ENCODE peak calls at places on chromosomes 12 and 14, in ten cellular contexts. One of them, this sample, is unnamed.
A peak's percentile ranks its signal among the peaks of the same experiment; 100 is the strongest.

GRCh38 chr14:88463318-88463717 is 77.9 kb downstream of the SPATA7 start:
- DNase-seq in ovary: no peak
- DNase-seq in suprapubic skin: no peak
- DNase-seq in H1: no peak
- DNase-seq in tibial nerve: no peak
- DNase-seq in A549: peak; percentile 38
- DNase-seq in SK-N-SH: no peak
- DNase-seq in K562: peak; percentile 24
- DNase-seq in GM12878: no peak
- DNase-seq in stomach: no peak
- DNase-seq in this sample: no peak

GRCh38 chr12:129119537-129119936 is 266.3 kb downstream of the GLT1D1 start:
- DNase-seq in ovary: no peak
- DNase-seq in suprapubic skin: no peak
- DNase-seq in H1: no peak
- DNase-seq in tibial nerve: no peak
- DNase-seq in A549: no peak
- DNase-seq in SK-N-SH: no peak
- DNase-seq in K562: no peak
- DNase-seq in GM12878: no peak
- DNase-seq in stomach: no peak
- DNase-seq in this sample: no peak

GRCh38 chr12:55847603-55848329 is 5.0 kb upstream of the MMP19 start:
- DNase-seq in ovary: peak; percentile 90
- DNase-seq in suprapubic skin: peak; percentile 97
- DNase-seq in H1: no peak
- DNase-seq in tibial nerve: peak; percentile 87
- DNase-seq in A549: peak; percentile 43
- DNase-seq in SK-N-SH: peak; percentile 89
- DNase-seq in K562: peak; percentile 75
- DNase-seq in GM12878: no peak
- DNase-seq in stomach: peak; percentile 66
- DNase-seq in this sample: peak; percentile 98

GRCh38 chr14:58133739-58134138 is 18.3 kb downstream of the ARMH4 start:
- DNase-seq in ovary: no peak
- DNase-seq in suprapubic skin: no peak
- DNase-seq in H1: no peak
- DNase-seq in tibial nerve: no peak
- DNase-seq in A549: peak; percentile 32
- DNase-seq in SK-N-SH: no peak
- DNase-seq in K562: no peak
- DNase-seq in GM12878: no peak
- DNase-seq in stomach: no peak
- DNase-seq in this sample: no peak

GRCh38 chr14:78710963-78711362 is 540.8 kb downstream of the NRXN3 start:
- DNase-seq in ovary: no peak
- DNase-seq in suprapubic skin: no peak
- DNase-seq in H1: no peak
- DNase-seq in tibial nerve: no peak
- DNase-seq in A549: no peak
- DNase-seq in SK-N-SH: no peak
- DNase-seq in K562: no peak
- DNase-seq in GM12878: no peak
- DNase-seq in stomach: no peak
- DNase-seq in this sample: no peak

GRCh38 chr12:54601841-54602240 is 13.4 kb upstream of the PPP1R1A start:
- DNase-seq in ovary: no peak
- DNase-seq in suprapubic skin: no peak
- DNase-seq in H1: no peak
- DNase-seq in tibial nerve: no peak
- DNase-seq in A549: no peak
- DNase-seq in SK-N-SH: no peak
- DNase-seq in K562: no peak
- DNase-seq in GM12878: no peak
- DNase-seq in stomach: no peak
- DNase-seq in this sample: no peak

GRCh38 chr14:50612795-50613194 is 52.9 kb downstream of the ATL1 start:
- DNase-seq in ovary: no peak
- DNase-seq in suprapubic skin: no peak
- DNase-seq in H1: no peak
- DNase-seq in tibial nerve: no peak
- DNase-seq in A549: no peak
- DNase-seq in SK-N-SH: no peak
- DNase-seq in K562: no peak
- DNase-seq in GM12878: no peak
- DNase-seq in stomach: no peak
- DNase-seq in this sample: no peak

GRCh38 chr12:30850684-30851083 is 75.9 kb upstream of the TSPAN11 start:
- DNase-seq in ovary: no peak
- DNase-seq in suprapubic skin: no peak
- DNase-seq in H1: no peak
- DNase-seq in tibial nerve: no peak
- DNase-seq in A549: no peak
- DNase-seq in SK-N-SH: no peak
- DNase-seq in K562: no peak
- DNase-seq in GM12878: no peak
- DNase-seq in stomach: no peak
- DNase-seq in this sample: no peak

GRCh38 chr12:29051221-29051620 is 97.9 kb upstream of the FAR2 start:
- DNase-seq in ovary: no peak
- DNase-seq in suprapubic skin: no peak
- DNase-seq in H1: no peak
- DNase-seq in tibial nerve: no peak
- DNase-seq in A549: no peak
- DNase-seq in SK-N-SH: no peak
- DNase-seq in K562: no peak
- DNase-seq in GM12878: no peak
- DNase-seq in stomach: no peak
- DNase-seq in this sample: no peak

GRCh38 chr12:29048787-29049186 is 100.3 kb upstream of the FAR2 start:
- DNase-seq in ovary: no peak
- DNase-seq in suprapubic skin: no peak
- DNase-seq in H1: no peak
- DNase-seq in tibial nerve: no peak
- DNase-seq in A549: no peak
- DNase-seq in SK-N-SH: no peak
- DNase-seq in K562: no peak
- DNase-seq in GM12878: no peak
- DNase-seq in stomach: no peak
- DNase-seq in this sample: no peak

GRCh38 chr12:29054790-29055663 is 94.1 kb upstream of the FAR2 start:
- DNase-seq in ovary: no peak
- DNase-seq in suprapubic skin: no peak
- DNase-seq in H1: no peak
- DNase-seq in tibial nerve: no peak
- DNase-seq in A549: no peak
- DNase-seq in SK-N-SH: peak; percentile 73
- DNase-seq in K562: no peak
- DNase-seq in GM12878: no peak
- DNase-seq in stomach: no peak
- DNase-seq in this sample: no peak

GRCh38 chr12:29050503-29050902 is 98.6 kb upstream of the FAR2 start:
- DNase-seq in ovary: no peak
- DNase-seq in suprapubic skin: no peak
- DNase-seq in H1: no peak
- DNase-seq in tibial nerve: no peak
- DNase-seq in A549: no peak
- DNase-seq in SK-N-SH: no peak
- DNase-seq in K562: no peak
- DNase-seq in GM12878: no peak
- DNase-seq in stomach: no peak
- DNase-seq in this sample: no peak

DNA sequence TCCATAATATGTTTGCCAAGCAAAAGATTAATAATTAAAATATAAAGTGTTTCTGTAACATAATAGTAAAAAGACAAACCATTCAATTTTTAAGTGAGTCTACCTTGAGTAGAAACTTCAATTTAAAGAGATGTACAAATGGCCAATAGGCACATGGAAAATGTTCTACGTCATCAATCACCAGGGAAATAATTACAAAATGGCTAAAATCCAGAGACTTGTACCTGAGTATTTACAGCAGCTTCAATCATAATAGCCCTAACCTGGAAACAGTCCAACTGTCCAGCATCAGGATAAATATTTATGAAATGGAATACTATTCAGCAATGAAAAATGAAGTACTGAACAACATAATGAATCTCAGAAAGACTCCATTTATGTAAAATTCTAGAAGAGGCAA is 95.5 kb upstream of the FAR2 start:
- DNase-seq in ovary: no peak
- DNase-seq in suprapubic skin: no peak
- DNase-seq in H1: no peak
- DNase-seq in tibial nerve: no peak
- DNase-seq in A549: peak; percentile 18
- DNase-seq in SK-N-SH: no peak
- DNase-seq in K562: no peak
- DNase-seq in GM12878: no peak
- DNase-seq in stomach: no peak
- DNase-seq in this sample: no peak
- H3K4me1 ChIP-seq in ovary: no peaks in the 10 kb centered on the region
- H3K4me1 ChIP-seq in suprapubic skin: no peaks in the 10 kb centered on the region
- H3K4me1 ChIP-seq in H1: no peaks in the 10 kb centered on the region
- H3K4me1 ChIP-seq in tibial nerve: no peaks in the 10 kb centered on the region
- H3K4me1 ChIP-seq in A549: no peaks in the 10 kb centered on the region
- H3K4me1 ChIP-seq in SK-N-SH: peaks cover 16% of the 10 kb centered on the region
- H3K4me1 ChIP-seq in K562: no peaks in the 10 kb centered on the region
- H3K4me1 ChIP-seq in GM12878: no peaks in the 10 kb centered on the region
- H3K4me1 ChIP-seq in stomach: no peaks in the 10 kb centered on the region
- H3K4me1 ChIP-seq in this sample: no peaks in the 10 kb centered on the region

DNA sequence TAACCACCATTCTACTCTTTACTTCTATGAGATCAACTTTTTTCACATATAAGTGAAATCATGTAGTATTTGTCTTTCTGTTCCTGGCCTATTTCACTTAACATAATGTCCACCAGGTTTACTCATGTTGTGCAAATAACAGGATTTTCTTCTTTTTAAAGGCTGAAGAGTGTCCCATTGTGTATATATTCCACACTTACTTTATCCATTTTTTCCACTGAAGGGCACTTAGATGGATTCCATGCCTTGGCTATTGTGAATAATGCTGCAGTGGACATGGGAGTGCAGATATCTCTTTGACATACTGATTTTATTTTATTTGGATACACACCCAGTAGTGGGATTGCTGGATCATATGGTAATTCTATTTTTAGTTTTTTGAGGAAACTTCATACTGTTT is 181.1 kb upstream of the HMGA2 start:
- DNase-seq in ovary: no peak
- DNase-seq in suprapubic skin: no peak
- DNase-seq in H1: no peak
- DNase-seq in tibial nerve: no peak
- DNase-seq in A549: no peak
- DNase-seq in SK-N-SH: no peak
- DNase-seq in K562: no peak
- DNase-seq in GM12878: no peak
- DNase-seq in stomach: no peak
- DNase-seq in this sample: no peak
- TF ChIP-seq EP300 in ovary: no peak
- TF ChIP-seq EP300 in suprapubic skin: no peak
- TF ChIP-seq EP300 in H1: no peak
- TF ChIP-seq EP300 in tibial nerve: no peak
- TF ChIP-seq EP300 in A549: no peak
- TF ChIP-seq EP300 in SK-N-SH: no peak
- TF ChIP-seq EP300 in K562: no peak
- TF ChIP-seq EP300 in GM12878: no peak
- TF ChIP-seq EP300 in stomach: no peak
- TF ChIP-seq EP300 in this sample: no peak

DNA sequence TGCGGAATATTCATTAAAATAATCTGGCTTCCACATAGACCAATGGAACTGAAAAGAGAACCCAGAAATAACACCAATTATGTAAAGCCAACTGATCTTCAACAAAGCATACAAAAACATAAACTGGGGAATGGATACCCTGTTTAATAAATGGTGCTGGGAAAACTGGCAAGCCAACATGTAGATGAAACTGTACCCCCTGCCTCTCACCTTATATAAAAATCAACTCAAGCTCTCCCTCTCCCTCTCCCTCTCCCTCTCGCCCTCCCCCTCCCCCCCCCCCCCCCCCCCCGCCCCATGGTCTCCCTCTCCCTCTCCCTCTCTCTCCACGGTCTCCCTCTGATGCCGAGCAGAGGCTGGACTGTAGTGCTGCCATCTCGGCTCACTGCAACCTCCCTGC is 13.1 kb upstream of the SPTSSA start:
- DNase-seq in ovary: no peak
- DNase-seq in suprapubic skin: no peak
- DNase-seq in H1: no peak
- DNase-seq in tibial nerve: no peak
- DNase-seq in A549: no peak
- DNase-seq in SK-N-SH: no peak
- DNase-seq in K562: no peak
- DNase-seq in GM12878: no peak
- DNase-seq in stomach: no peak
- DNase-seq in this sample: no peak
- H3K4me1 ChIP-seq in ovary: no peaks in the 10 kb centered on the region
- H3K4me1 ChIP-seq in suprapubic skin: no peaks in the 10 kb centered on the region
- H3K4me1 ChIP-seq in H1: no peaks in the 10 kb centered on the region
- H3K4me1 ChIP-seq in tibial nerve: no peaks in the 10 kb centered on the region
- H3K4me1 ChIP-seq in A549: no peaks in the 10 kb centered on the region
- H3K4me1 ChIP-seq in SK-N-SH: no peaks in the 10 kb centered on the region
- H3K4me1 ChIP-seq in K562: no peaks in the 10 kb centered on the region
- H3K4me1 ChIP-seq in GM12878: no peaks in the 10 kb centered on the region
- H3K4me1 ChIP-seq in stomach: no peaks in the 10 kb centered on the region
- H3K4me1 ChIP-seq in this sample: no peaks in the 10 kb centered on the region

GRCh38 chr12:118033902-118034301 is 17.4 kb downstream of the RFC5 start:
- DNase-seq in ovary: no peak
- DNase-seq in suprapubic skin: no peak
- DNase-seq in H1: no peak
- DNase-seq in tibial nerve: no peak
- DNase-seq in A549: no peak
- DNase-seq in SK-N-SH: no peak
- DNase-seq in K562: no peak
- DNase-seq in GM12878: no peak
- DNase-seq in stomach: no peak
- DNase-seq in this sample: no peak

GRCh38 chr12:118032188-118032587 is 15.7 kb downstream of the RFC5 start:
- DNase-seq in ovary: no peak
- DNase-seq in suprapubic skin: no peak
- DNase-seq in H1: no peak
- DNase-seq in tibial nerve: no peak
- DNase-seq in A549: no peak
- DNase-seq in SK-N-SH: no peak
- DNase-seq in K562: no peak
- DNase-seq in GM12878: no peak
- DNase-seq in stomach: no peak
- DNase-seq in this sample: no peak

GRCh38 chr12:118035194-118036041 is 18.9 kb downstream of the RFC5 start:
- DNase-seq in ovary: no peak
- DNase-seq in suprapubic skin: no peak
- DNase-seq in H1: no peak
- DNase-seq in tibial nerve: no peak
- DNase-seq in A549: peak; percentile 62
- DNase-seq in SK-N-SH: peak; percentile 27
- DNase-seq in K562: no peak
- DNase-seq in GM12878: peak; percentile 90
- DNase-seq in stomach: no peak
- DNase-seq in this sample: no peak

GRCh38 chr12:118034429-118035193 is 18.1 kb downstream of the RFC5 start:
- DNase-seq in ovary: no peak
- DNase-seq in suprapubic skin: no peak
- DNase-seq in H1: no peak
- DNase-seq in tibial nerve: no peak
- DNase-seq in A549: peak; percentile 73
- DNase-seq in SK-N-SH: peak; percentile 54
- DNase-seq in K562: peak; percentile 22
- DNase-seq in GM12878: no peak
- DNase-seq in stomach: no peak
- DNase-seq in this sample: no peak

DNA sequence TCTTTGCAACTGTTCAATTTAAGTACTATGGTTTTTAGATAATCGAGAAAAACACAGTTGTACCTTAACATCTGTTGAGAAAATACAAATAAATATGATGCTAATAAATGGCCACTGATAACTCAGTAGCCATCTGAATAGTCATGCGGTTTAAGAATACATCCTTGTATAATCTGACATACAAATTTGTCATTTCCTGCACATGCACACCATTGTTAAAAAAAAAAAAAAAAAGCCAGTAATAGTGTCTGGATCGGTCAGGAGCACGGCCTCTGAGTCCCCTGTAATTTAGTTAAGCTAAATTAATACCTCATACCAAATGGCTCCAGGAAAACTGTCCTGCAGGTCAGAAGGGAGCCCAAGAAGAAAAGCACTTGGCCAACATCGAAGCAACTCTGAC is 16.8 kb downstream of the RFC5 start:
- DNase-seq in ovary: no peak
- DNase-seq in suprapubic skin: no peak
- DNase-seq in H1: no peak
- DNase-seq in tibial nerve: no peak
- DNase-seq in A549: no peak
- DNase-seq in SK-N-SH: no peak
- DNase-seq in K562: no peak
- DNase-seq in GM12878: no peak
- DNase-seq in stomach: no peak
- DNase-seq in this sample: no peak
- TF ChIP-seq EP300 in ovary: no peak
- TF ChIP-seq EP300 in suprapubic skin: no peak
- TF ChIP-seq EP300 in H1: no peak
- TF ChIP-seq EP300 in tibial nerve: no peak
- TF ChIP-seq EP300 in A549: no peak
- TF ChIP-seq EP300 in SK-N-SH: no peak
- TF ChIP-seq EP300 in K562: no peak
- TF ChIP-seq EP300 in GM12878: no peak
- TF ChIP-seq EP300 in stomach: no peak
- TF ChIP-seq EP300 in this sample: no peak

This sample was measured in sigmoid colon.